ENCODE peak calls at places on chromosome 19, in four cellular contexts. A is T-cell, O is cardiac muscle cell, M is kidney. J is an unnamed sample.
A peak's percentile ranks its signal among the peaks of the same experiment; 100 is the strongest.

GRCh38 chr19:56145698-56146097 is 4.6 kb downstream of the ZNF444 start:
- DNase-seq in O (no peak), M (no peak), A (no peak), J (no peak)

GRCh38 chr19:1046836-1047695 is 7.2 kb downstream of the ABCA7 start:
- DNase-seq in A (no peak), M (peak; percentile 64), O (no peak), J (no peak)

GRCh38 chr19:741506-742131 is 9.3 kb upstream of the MISP start:
- DNase-seq in A (no peak), M (no peak), O (no peak), J (no peak)

GRCh38 chr19:28686741-28687140 is 526.2 kb downstream of the UQCRFS1 start:
- DNase-seq in A (no peak), O (no peak), M (no peak), J (no peak)

GRCh38 chr19:55464669-55465068 is at the start of gene C19orf85:
- DNase-seq in O (no peak), A (no peak), M (no peak), J (no peak)

GRCh38 chr19:38877781-38878574 is at the start of gene RINL:
- DNase-seq in M (no peak), A (peak; percentile 65), O (no peak), J (peak; percentile 62)

GRCh38 chr19:1998712-1999708 is 16.5 kb downstream of the BTBD2 start:
- DNase-seq in M (no peak), A (no peak), O (no peak), J (no peak)

GRCh38 chr19:33883869-33884519 is 87.3 kb downstream of the KCTD15 start:
- DNase-seq in M (peak; percentile 67), A (no peak), O (peak; percentile 32), J (no peak)

GRCh38 chr19:14383898-14384669 is 2.8 kb downstream of the ADGRE5 start:
- DNase-seq in M (no peak), A (no peak), O (peak; percentile 55), J (peak; percentile 65)

J was measured in effector CD4-positive, alpha-beta T cell.